ENCODE peak calls at places on chromosomes 11 and 22, in seven cellular contexts. C is K562; H is stimulated activated CD8-positive, alpha-beta memory T cell treated with anti-CD3 and anti-CD28 coated beads, Interleukin-4, amount 100 ng/mL, for 48 hours; Q is non-pigmented ciliary epithelial cell; I is NCI-H1436; F is kidney epithelial cell; O is HS-5. A is an unnamed sample.

GRCh38 chr11:47711225-47711624 is 3.9 kb downstream of the AGBL2 start:
- DNase-seq in C (no peak), H (no peak), Q (no peak), I (no peak), F (no peak), O (no peak), A (no peak)

GRCh38 chr22:38257170-38257569 is 15.6 kb downstream of the TMEM184B start:
- DNase-seq in C (no peak), H (no peak), Q (no peak), I (no peak), F (no peak), O (no peak), A (no peak)

GRCh38 chr22:22820626-22821025 is 67.0 kb upstream of the IGLL5 start:
- DNase-seq in C (no peak), H (no peak), Q (no peak), I (no peak), F (no peak), O (no peak), A (no peak)

GRCh38 chr22:34067031-34067430 is 146.8 kb upstream of the LARGE1 start:
- DNase-seq in C (no peak), H (no peak), Q (no peak), I (no peak), F (no peak), O (no peak), A (no peak)

GRCh38 chr11:8584096-8584495 is 9.9 kb downstream of the STK33 start:
- DNase-seq in C (no peak), H (no peak), Q (no peak), I (no peak), F (no peak), O (no peak), A (no peak)

GRCh38 chr11:19817870-19818269 is 105.2 kb downstream of the NAV2 start:
- DNase-seq in C (no peak), H (no peak), Q (no peak), I (no peak), F (no peak), O (no peak), A (no peak)

GRCh38 chr11:17077240-17077519 is 287 bp downstream of the RPS13 start:
- DNase-seq in C (no peak), H (no peak), Q (no peak), I (no peak), F (no peak), O (no peak), A (no peak)

GRCh38 chr11:117565709-117566108 is 231.3 kb downstream of the DSCAML1 start:
- DNase-seq in C (no peak), H (no peak), Q (no peak), I (no peak), F (no peak), O (no peak), A (no peak)

GRCh38 chr11:125338435-125338834 is 157.6 kb downstream of the FEZ1 start:
- DNase-seq in C (no peak), H (no peak), Q (no peak), I (no peak), F (no peak), O (no peak), A (no peak)

GRCh38 chr11:118106789-118107335 is 20.1 kb upstream of the SMIM35 start:
- DNase-seq in C (no peak), H (no peak), Q (no peak), I (no peak), F (peak; percentile 5), O (peak; percentile 15), A (no peak)

GRCh38 chr22:37626144-37626543 is 13.3 kb upstream of the SH3BP1 start:
- DNase-seq in C (no peak), H (no peak), Q (no peak), I (no peak), F (no peak), O (no peak), A (no peak)

GRCh38 chr22:27220349-27220748 is 563.0 kb downstream of the MIAT start:
- DNase-seq in C (no peak), H (no peak), Q (peak; percentile 84), I (no peak), F (peak; percentile 80), O (peak; percentile 66), A (no peak)

GRCh38 chr22:41915035-41915782 is at the start of gene SHISA8:
- DNase-seq in C (peak; percentile 61), H (peak; percentile 70), Q (no peak), I (peak; percentile 31), F (no peak), O (no peak), A (no peak)

GRCh38 chr11:35248558-35249323 is 109.8 kb downstream of the CD44 start:
- DNase-seq in C (no peak), H (no peak), Q (no peak), I (no peak), F (no peak), O (no peak), A (no peak)

GRCh38 chr22:40443675-40444482 is 73.5 kb downstream of the SGSM3 start:
- DNase-seq in C (no peak), H (no peak), Q (no peak), I (no peak), F (no peak), O (no peak), A (no peak)

GRCh38 chr11:48095779-48096470 is 115.6 kb downstream of the PTPRJ start:
- DNase-seq in C (no peak), H (peak; percentile 52), Q (no peak), I (no peak), F (no peak), O (no peak), A (no peak)

GRCh38 chr11:8263109-8263768 is 439 bp downstream of the LMO1 start:
- DNase-seq in C (no peak), H (no peak), Q (no peak), I (peak; percentile 30), F (no peak), O (no peak), A (no peak)

GRCh38 chr11:46916669-46917108 is 1.7 kb downstream of the LRP4 start:
- DNase-seq in C (peak; percentile 24), H (peak; percentile 47), Q (no peak), I (no peak), F (no peak), O (no peak), A (peak; percentile 3)

GRCh38 chr11:1560011-1560579 is 12.0 kb downstream of the DUSP8 start:
- DNase-seq in C (no peak), H (no peak), Q (no peak), I (no peak), F (no peak), O (no peak), A (no peak)

GRCh38 chr22:23282516-23282915 is 102.2 kb downstream of the BCR start:
- DNase-seq in C (no peak), H (no peak), Q (no peak), I (no peak), F (no peak), O (no peak), A (no peak)

GRCh38 chr22:21962655-21962949 is 10.0 kb upstream of the PPM1F start:
- DNase-seq in C (no peak), H (no peak), Q (no peak), I (no peak), F (no peak), O (no peak), A (no peak)

GRCh38 chr22:25942989-25943411 is 201.0 kb downstream of the MYO18B start:
- DNase-seq in C (no peak), H (no peak), Q (no peak), I (peak; percentile 66), F (no peak), O (no peak), A (peak; percentile 99)

GRCh38 chr11:86196924-86197323 is 47.6 kb upstream of the EED start:
- DNase-seq in C (peak; percentile 71), H (no peak), Q (no peak), I (no peak), F (no peak), O (no peak), A (no peak)

GRCh38 chr11:32705309-32706033 is 89.0 kb downstream of the CCDC73 start:
- DNase-seq in C (no peak), H (no peak), Q (no peak), I (no peak), F (no peak), O (no peak), A (no peak)

GRCh38 chr11:61149624-61150615 is 11.3 kb downstream of the VPS37C start:
- DNase-seq in C (peak; percentile 66), H (no peak), Q (no peak), I (no peak), F (no peak), O (no peak), A (no peak)

GRCh38 chr11:57622263-57622662 is 24.8 kb downstream of the SERPING1 start:
- DNase-seq in C (no peak), H (no peak), Q (no peak), I (no peak), F (no peak), O (no peak), A (no peak)

A was measured in NCI-H446 treated with DMSO at 0.1 percent for 48 hours.